ENCODE peak calls at places on chromosomes 1 and 21, in six cellular contexts. One of them, this sample, is unnamed.

GRCh38 chr1:180945151-180945550 is 32.5 kb downstream of the KIAA1614 start:
- DNase-seq in suprapubic skin: no peak
- DNase-seq in psoas muscle: peak; percentile 40
- DNase-seq in DND-41: peak; percentile 79
- DNase-seq in neuronal stem cell: no peak
- DNase-seq in cardiac muscle cell: no peak
- DNase-seq in this sample: no peak

GRCh38 chr1:219412772-219413171 is 200.1 kb downstream of the ZC3H11B start:
- DNase-seq in suprapubic skin: no peak
- DNase-seq in psoas muscle: no peak
- DNase-seq in DND-41: no peak
- DNase-seq in neuronal stem cell: no peak
- DNase-seq in cardiac muscle cell: peak; percentile 12
- DNase-seq in this sample: no peak

GRCh38 chr1:89855413-89856123 is 34.7 kb downstream of the LRRC8D start:
- DNase-seq in suprapubic skin: no peak
- DNase-seq in psoas muscle: no peak
- DNase-seq in DND-41: no peak
- DNase-seq in neuronal stem cell: no peak
- DNase-seq in cardiac muscle cell: peak; percentile 53
- DNase-seq in this sample: peak; percentile 77

GRCh38 chr1:183569141-183569540 is 21.1 kb downstream of the NCF2 start:
- DNase-seq in suprapubic skin: no peak
- DNase-seq in psoas muscle: no peak
- DNase-seq in DND-41: no peak
- DNase-seq in neuronal stem cell: no peak
- DNase-seq in cardiac muscle cell: no peak
- DNase-seq in this sample: no peak

GRCh38 chr1:61293197-61293596 is 210.8 kb downstream of the NFIA start:
- DNase-seq in suprapubic skin: no peak
- DNase-seq in psoas muscle: no peak
- DNase-seq in DND-41: no peak
- DNase-seq in neuronal stem cell: no peak
- DNase-seq in cardiac muscle cell: no peak
- DNase-seq in this sample: no peak

GRCh38 chr1:109786107-109786470 is 22.4 kb upstream of the EPS8L3 start:
- DNase-seq in suprapubic skin: peak; percentile 43
- DNase-seq in psoas muscle: no peak
- DNase-seq in DND-41: no peak
- DNase-seq in neuronal stem cell: no peak
- DNase-seq in cardiac muscle cell: no peak
- DNase-seq in this sample: no peak

GRCh38 chr1:1599030-1599916 is 662 bp downstream of the FNDC10 start:
- DNase-seq in suprapubic skin: no peak
- DNase-seq in psoas muscle: peak; percentile 55
- DNase-seq in DND-41: no peak
- DNase-seq in neuronal stem cell: peak; percentile 44
- DNase-seq in cardiac muscle cell: peak; percentile 46
- DNase-seq in this sample: peak; percentile 49

GRCh38 chr21:42490735-42491134 is 5.3 kb downstream of the RSPH1 start:
- DNase-seq in suprapubic skin: no peak
- DNase-seq in psoas muscle: no peak
- DNase-seq in DND-41: no peak
- DNase-seq in neuronal stem cell: no peak
- DNase-seq in cardiac muscle cell: no peak
- DNase-seq in this sample: no peak

GRCh38 chr21:30733026-30733425 is 14.0 kb downstream of the KRTAP21-2 start:
- DNase-seq in suprapubic skin: no peak
- DNase-seq in psoas muscle: no peak
- DNase-seq in DND-41: no peak
- DNase-seq in neuronal stem cell: no peak
- DNase-seq in cardiac muscle cell: no peak
- DNase-seq in this sample: no peak

GRCh38 chr1:116224111-116224510 is 112.9 kb downstream of the MAB21L3 start:
- DNase-seq in suprapubic skin: no peak
- DNase-seq in psoas muscle: no peak
- DNase-seq in DND-41: no peak
- DNase-seq in neuronal stem cell: no peak
- DNase-seq in cardiac muscle cell: no peak
- DNase-seq in this sample: no peak

GRCh38 chr1:19524791-19525190 is 39.5 kb upstream of the CAPZB start:
- DNase-seq in suprapubic skin: no peak
- DNase-seq in psoas muscle: no peak
- DNase-seq in DND-41: no peak
- DNase-seq in neuronal stem cell: no peak
- DNase-seq in cardiac muscle cell: no peak
- DNase-seq in this sample: no peak

GRCh38 chr1:207830788-207831187 is 78.9 kb downstream of the CD46 start:
- DNase-seq in suprapubic skin: peak; percentile 66
- DNase-seq in psoas muscle: peak; percentile 85
- DNase-seq in DND-41: no peak
- DNase-seq in neuronal stem cell: no peak
- DNase-seq in cardiac muscle cell: no peak
- DNase-seq in this sample: no peak
- H3K36me3 ChIP-seq in suprapubic skin: peaks cover 8% of the 10 kb centered on the region
- H3K36me3 ChIP-seq in psoas muscle: no peaks in the 10 kb centered on the region
- H3K36me3 ChIP-seq in DND-41: peaks cover 66% of the 10 kb centered on the region
- H3K36me3 ChIP-seq in neuronal stem cell: peaks cover 27% of the 10 kb centered on the region
- H3K36me3 ChIP-seq in cardiac muscle cell: no peaks in the 10 kb centered on the region
- H3K36me3 ChIP-seq in this sample: no peaks in the 10 kb centered on the region

GRCh38 chr1:23531695-23532094 is 662 bp upstream of the E2F2 start:
- DNase-seq in suprapubic skin: no peak
- DNase-seq in psoas muscle: no peak
- DNase-seq in DND-41: no peak
- DNase-seq in neuronal stem cell: no peak
- DNase-seq in cardiac muscle cell: no peak
- DNase-seq in this sample: no peak
- H3K4me3 ChIP-seq in suprapubic skin: peak overlapping the region; percentile 74
- H3K4me3 ChIP-seq in psoas muscle: peak overlapping the region; percentile 71
- H3K4me3 ChIP-seq in DND-41: peak overlapping the region; percentile 80
- H3K4me3 ChIP-seq in neuronal stem cell: peak overlapping the region; percentile 81
- H3K4me3 ChIP-seq in cardiac muscle cell: peak overlapping the region; percentile 12
- H3K4me3 ChIP-seq in this sample: peak overlapping the region; percentile 54

DNA sequence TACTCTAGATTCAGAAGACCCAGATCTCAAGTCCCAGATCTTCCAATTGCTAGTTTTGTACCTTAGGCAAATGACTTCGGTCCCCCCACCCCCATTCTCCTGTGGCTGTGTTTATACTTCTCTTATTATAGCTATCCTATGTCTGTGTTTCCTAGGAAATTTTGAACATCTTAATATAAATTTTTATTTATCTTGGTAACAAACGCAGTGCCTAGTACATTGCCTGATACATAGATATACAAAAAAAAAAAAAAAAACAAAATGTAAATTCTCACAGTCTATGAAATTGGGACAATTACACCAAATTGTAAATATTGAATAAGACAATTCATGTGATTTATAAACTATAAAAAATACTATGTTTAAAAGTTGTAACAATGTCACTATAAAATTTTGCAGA is 84.1 kb upstream of the SLC44A3 start:
- DNase-seq in suprapubic skin: no peak
- DNase-seq in psoas muscle: no peak
- DNase-seq in DND-41: no peak
- DNase-seq in neuronal stem cell: no peak
- DNase-seq in cardiac muscle cell: no peak
- DNase-seq in this sample: no peak
- H3K27me3 ChIP-seq in suprapubic skin: no peaks in the 10 kb centered on the region
- H3K27me3 ChIP-seq in psoas muscle: no peaks in the 10 kb centered on the region
- H3K27me3 ChIP-seq in DND-41: no peaks in the 10 kb centered on the region
- H3K27me3 ChIP-seq in neuronal stem cell: no peaks in the 10 kb centered on the region
- H3K27me3 ChIP-seq in cardiac muscle cell: no peaks in the 10 kb centered on the region
- H3K27me3 ChIP-seq in this sample: no peaks in the 10 kb centered on the region

GRCh38 chr1:154598871-154599635 is 8.9 kb downstream of the ADAR start:
- DNase-seq in suprapubic skin: no peak
- DNase-seq in psoas muscle: no peak
- DNase-seq in DND-41: no peak
- DNase-seq in neuronal stem cell: no peak
- DNase-seq in cardiac muscle cell: peak; percentile 17
- DNase-seq in this sample: no peak
- H3K36me3 ChIP-seq in suprapubic skin: peaks cover 88% of the 10 kb centered on the region
- H3K36me3 ChIP-seq in psoas muscle: peaks cover 25% of the 10 kb centered on the region
- H3K36me3 ChIP-seq in DND-41: peaks cover 94% of the 10 kb centered on the region
- H3K36me3 ChIP-seq in neuronal stem cell: peaks cover 93% of the 10 kb centered on the region
- H3K36me3 ChIP-seq in cardiac muscle cell: peaks cover 46% of the 10 kb centered on the region
- H3K36me3 ChIP-seq in this sample: peaks cover 73% of the 10 kb centered on the region

GRCh38 chr1:210234254-210234747 is 1.7 kb downstream of the SERTAD4 start:
- DNase-seq in suprapubic skin: no peak
- DNase-seq in psoas muscle: no peak
- DNase-seq in DND-41: peak; percentile 34
- DNase-seq in neuronal stem cell: no peak
- DNase-seq in cardiac muscle cell: no peak
- DNase-seq in this sample: no peak
- H3K4me3 ChIP-seq in suprapubic skin: peak overlapping the region; percentile 91
- H3K4me3 ChIP-seq in psoas muscle: peak overlapping the region; percentile 71
- H3K4me3 ChIP-seq in DND-41: no peak overlapping the region
- H3K4me3 ChIP-seq in neuronal stem cell: peak overlapping the region; percentile 52
- H3K4me3 ChIP-seq in cardiac muscle cell: peak overlapping the region; percentile 54
- H3K4me3 ChIP-seq in this sample: no peak overlapping the region

GRCh38 chr1:170666661-170667060 is 2.7 kb downstream of the PRRX1 start:
- DNase-seq in suprapubic skin: no peak
- DNase-seq in psoas muscle: peak; percentile 62
- DNase-seq in DND-41: no peak
- DNase-seq in neuronal stem cell: no peak
- DNase-seq in cardiac muscle cell: no peak
- DNase-seq in this sample: no peak
- H3K27me3 ChIP-seq in suprapubic skin: peaks cover 58% of the 10 kb centered on the region
- H3K27me3 ChIP-seq in psoas muscle: peaks cover 6% of the 10 kb centered on the region
- H3K27me3 ChIP-seq in DND-41: no peaks in the 10 kb centered on the region
- H3K27me3 ChIP-seq in neuronal stem cell: peaks cover 95% of the 10 kb centered on the region
- H3K27me3 ChIP-seq in cardiac muscle cell: peaks cover 100% of the 10 kb centered on the region
- H3K27me3 ChIP-seq in this sample: peaks cover 53% of the 10 kb centered on the region

DNA sequence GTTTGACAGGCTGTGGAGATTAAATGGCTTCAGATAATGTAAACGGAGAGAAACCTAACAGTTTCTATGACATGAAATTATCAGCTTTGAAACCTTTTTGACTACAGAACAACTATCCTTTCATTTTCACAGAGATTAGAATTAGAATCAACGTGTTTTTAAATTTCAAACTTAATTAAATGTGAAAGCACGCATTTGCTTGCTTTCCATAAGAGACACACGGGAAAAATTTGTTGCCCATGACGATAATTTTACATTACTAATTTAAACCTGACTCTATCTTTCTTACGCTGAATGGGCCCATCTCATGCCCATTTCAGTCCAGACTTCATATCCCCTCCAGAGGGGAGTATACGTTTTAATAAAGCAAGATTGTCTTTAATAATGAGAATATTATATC is 91.7 kb upstream of the HP1BP3 start:
- DNase-seq in suprapubic skin: no peak
- DNase-seq in psoas muscle: no peak
- DNase-seq in DND-41: no peak
- DNase-seq in neuronal stem cell: no peak
- DNase-seq in cardiac muscle cell: no peak
- DNase-seq in this sample: no peak
- H3K36me3 ChIP-seq in suprapubic skin: peaks cover 23% of the 10 kb centered on the region
- H3K36me3 ChIP-seq in psoas muscle: peaks cover 2% of the 10 kb centered on the region
- H3K36me3 ChIP-seq in DND-41: peaks cover 22% of the 10 kb centered on the region
- H3K36me3 ChIP-seq in neuronal stem cell: peaks cover 88% of the 10 kb centered on the region
- H3K36me3 ChIP-seq in cardiac muscle cell: peaks cover 26% of the 10 kb centered on the region
- H3K36me3 ChIP-seq in this sample: no peaks in the 10 kb centered on the region

GRCh38 chr1:156599811-156600210 is 1.5 kb downstream of the GPATCH4 start:
- DNase-seq in suprapubic skin: no peak
- DNase-seq in psoas muscle: no peak
- DNase-seq in DND-41: no peak
- DNase-seq in neuronal stem cell: no peak
- DNase-seq in cardiac muscle cell: no peak
- DNase-seq in this sample: peak; percentile 24
- H3K4me3 ChIP-seq in suprapubic skin: no peak overlapping the region
- H3K4me3 ChIP-seq in psoas muscle: peak overlapping the region; percentile 95
- H3K4me3 ChIP-seq in DND-41: peak overlapping the region; percentile 87
- H3K4me3 ChIP-seq in neuronal stem cell: peak overlapping the region; percentile 17
- H3K4me3 ChIP-seq in cardiac muscle cell: no peak overlapping the region
- H3K4me3 ChIP-seq in this sample: no peak overlapping the region

DNA sequence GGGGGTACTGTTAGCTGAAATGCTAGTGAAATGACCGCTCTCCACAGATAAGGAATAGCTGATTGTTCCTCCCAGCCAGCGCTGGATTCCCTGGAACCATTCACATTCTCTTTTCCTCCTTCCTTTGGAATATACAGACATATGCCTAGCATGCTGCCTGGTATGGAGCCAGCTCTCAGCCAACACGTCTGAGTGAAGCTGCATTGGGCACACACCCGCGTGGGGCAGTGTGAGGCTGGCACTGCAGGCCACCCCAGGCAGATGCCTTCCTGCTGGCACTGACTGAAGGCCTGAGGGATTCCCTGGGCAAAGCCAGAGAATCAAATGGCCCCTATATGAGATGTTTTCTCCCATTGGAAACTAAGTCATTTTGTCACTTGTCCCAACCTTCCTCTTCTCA is 66.7 kb downstream of the TLR5 start:
- DNase-seq in suprapubic skin: no peak
- DNase-seq in psoas muscle: no peak
- DNase-seq in DND-41: no peak
- DNase-seq in neuronal stem cell: no peak
- DNase-seq in cardiac muscle cell: peak; percentile 28
- DNase-seq in this sample: no peak
- H3K27me3 ChIP-seq in suprapubic skin: peaks cover 3% of the 10 kb centered on the region
- H3K27me3 ChIP-seq in psoas muscle: no peaks in the 10 kb centered on the region
- H3K27me3 ChIP-seq in DND-41: peaks cover 3% of the 10 kb centered on the region
- H3K27me3 ChIP-seq in neuronal stem cell: no peaks in the 10 kb centered on the region
- H3K27me3 ChIP-seq in cardiac muscle cell: no peaks in the 10 kb centered on the region
- H3K27me3 ChIP-seq in this sample: no peaks in the 10 kb centered on the region

GRCh38 chr21:36480618-36481017 is 696 bp upstream of the CLDN14 start:
- DNase-seq in suprapubic skin: no peak
- DNase-seq in psoas muscle: no peak
- DNase-seq in DND-41: no peak
- DNase-seq in neuronal stem cell: no peak
- DNase-seq in cardiac muscle cell: no peak
- DNase-seq in this sample: no peak

GRCh38 chr21:36481639-36482038 is 1.7 kb upstream of the CLDN14 start:
- DNase-seq in suprapubic skin: no peak
- DNase-seq in psoas muscle: no peak
- DNase-seq in DND-41: no peak
- DNase-seq in neuronal stem cell: no peak
- DNase-seq in cardiac muscle cell: no peak
- DNase-seq in this sample: no peak

GRCh38 chr21:36483095-36483494 is 3.2 kb upstream of the CLDN14 start:
- DNase-seq in suprapubic skin: no peak
- DNase-seq in psoas muscle: no peak
- DNase-seq in DND-41: no peak
- DNase-seq in neuronal stem cell: no peak
- DNase-seq in cardiac muscle cell: no peak
- DNase-seq in this sample: no peak

GRCh38 chr21:36482673-36483072 is 2.8 kb upstream of the CLDN14 start:
- DNase-seq in suprapubic skin: no peak
- DNase-seq in psoas muscle: no peak
- DNase-seq in DND-41: no peak
- DNase-seq in neuronal stem cell: no peak
- DNase-seq in cardiac muscle cell: no peak
- DNase-seq in this sample: no peak

DNA sequence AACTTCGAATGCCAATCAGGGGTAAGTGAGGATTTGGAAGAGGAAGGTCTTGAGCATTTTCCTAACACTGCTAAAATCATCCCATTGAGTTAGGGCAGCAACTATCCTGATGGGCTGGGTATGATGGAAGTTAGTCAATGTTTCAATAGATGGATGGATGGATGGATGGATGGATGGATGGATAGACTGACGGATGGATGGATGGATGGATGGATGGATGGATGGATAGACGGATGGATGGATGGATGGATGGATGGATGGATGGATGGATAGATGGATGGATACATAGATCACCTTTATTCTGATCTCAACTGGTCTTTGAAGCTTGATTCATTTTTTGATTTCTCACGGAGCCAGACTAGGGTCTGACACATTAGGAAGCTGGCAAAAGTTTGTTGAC is 2.3 kb upstream of the CLDN14 start:
- DNase-seq in suprapubic skin: no peak
- DNase-seq in psoas muscle: no peak
- DNase-seq in DND-41: no peak
- DNase-seq in neuronal stem cell: no peak
- DNase-seq in cardiac muscle cell: no peak
- DNase-seq in this sample: no peak
- H3K36me3 ChIP-seq in suprapubic skin: no peaks in the 10 kb centered on the region
- H3K36me3 ChIP-seq in psoas muscle: no peaks in the 10 kb centered on the region
- H3K36me3 ChIP-seq in DND-41: no peaks in the 10 kb centered on the region
- H3K36me3 ChIP-seq in neuronal stem cell: no peaks in the 10 kb centered on the region
- H3K36me3 ChIP-seq in cardiac muscle cell: no peaks in the 10 kb centered on the region
- H3K36me3 ChIP-seq in this sample: no peaks in the 10 kb centered on the region

This sample was measured in CD4-positive, alpha-beta memory T cell.